ENCODE peak calls at places on chromosomes 7 and 10, in nine cellular contexts. M is cardiac fibroblast, D is AG04450, G is IMR-90, H is GM23338, Q is cardiac muscle cell, S is PC-3, B is A549, C is SK-N-SH. E is an unnamed sample.

GRCh38 chr10:62443866-62444265 is 69.7 kb downstream of the ZNF365 start:
- DNase-seq in Q (peak), G (no peak), C (no peak), B (no peak), H (no peak), M (peak), S (no peak), D (no peak), E (no peak)

GRCh38 chr7:38744746-38745145 is 113.6 kb upstream of the AMPH start:
- DNase-seq in C (no peak), M (peak), S (peak), B (no peak), G (peak), Q (peak), D (peak), H (no peak), E (no peak)

GRCh38 chr10:8498881-8499280 is 444.4 kb downstream of the GATA3 start:
- DNase-seq in D (no peak), M (peak), Q (no peak), S (no peak), H (no peak), G (no peak), C (no peak), B (no peak), E (no peak)

GRCh38 chr7:12111461-12112405 is 99.4 kb upstream of the TMEM106B start:
- DNase-seq in G (no peak), H (peak), B (no peak), Q (peak), M (peak), S (no peak), D (no peak), C (peak), E (peak)

GRCh38 chr7:27392477-27392876 is 149.9 kb downstream of the EVX1 start:
- DNase-seq in H (no peak), C (no peak), D (no peak), Q (no peak), M (no peak), G (no peak), S (no peak), B (no peak), E (no peak)

GRCh38 chr7:2936891-2937580 is 92.9 kb upstream of the GNA12 start:
- DNase-seq in Q (no peak), B (no peak), M (no peak), H (no peak), G (no peak), C (no peak), S (no peak), D (no peak), E (no peak)

GRCh38 chr10:84329094-84329611 is 764 bp downstream of the CCSER2 start:
- DNase-seq in H (peak), D (no peak), S (peak), Q (peak), G (peak), M (peak), B (peak), C (peak), E (peak)

GRCh38 chr7:75967573-75967997 is 26.8 kb downstream of the TMEM120A start:
- DNase-seq in Q (peak), B (no peak), C (peak), G (peak), M (no peak), H (no peak), S (no peak), D (peak), E (no peak)

GRCh38 chr10:27446091-27446918 is 57.8 kb upstream of the RAB18 start:
- DNase-seq in B (peak), H (peak), G (peak), S (peak), C (peak), Q (peak), M (peak), D (peak), E (no peak)

GRCh38 chr10:102624751-102625330 is 19.4 kb upstream of the TRIM8 start:
- DNase-seq in S (no peak), D (no peak), H (no peak), M (peak), Q (peak), C (no peak), G (no peak), B (no peak), E (peak)

GRCh38 chr10:55668326-55668922 is 692.6 kb downstream of the ZWINT start:
- DNase-seq in C (no peak), D (no peak), S (peak), B (no peak), H (peak), Q (no peak), G (no peak), M (no peak), E (no peak)
- TF ChIP-seq CTCF in C (peak), D (no peak), S (peak), B (peak), H (peak), Q (no peak), G (no peak), M (no peak), E (no peak)

DNA sequence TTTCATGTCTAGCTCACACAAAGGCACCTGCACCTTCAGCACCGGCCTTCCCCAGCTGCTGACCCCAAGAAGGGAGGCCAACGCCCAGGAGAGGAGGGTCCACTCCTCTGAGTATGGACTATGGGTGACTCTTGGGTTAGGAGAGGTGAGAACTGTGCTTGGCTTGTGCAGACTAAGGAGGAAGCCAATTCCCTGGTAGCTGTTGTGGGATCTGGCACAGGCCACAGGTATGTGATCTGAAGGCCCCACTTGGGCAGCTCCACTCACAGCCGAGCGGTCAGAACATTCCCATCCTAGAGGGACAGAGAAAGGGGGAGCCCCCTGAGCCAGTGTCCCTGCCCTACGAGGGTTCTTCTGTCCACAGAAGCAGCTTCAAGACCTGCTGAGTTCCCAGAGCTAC is 52.8 kb upstream of the FIGNL1 start:
- DNase-seq in C (no peak), D (no peak), Q (peak), S (no peak), H (no peak), M (peak), B (no peak), G (no peak), E (no peak)
- H3K4me3 ChIP-seq in C (no peak), D (no peak), Q (no peak), S (no peak), H (no peak), M (no peak), B (no peak), G (no peak), E (no peak)

GRCh38 chr7:21568762-21569161 is 25.9 kb downstream of the DNAH11 start:
- DNase-seq in S (peak), B (no peak), H (peak), Q (peak), M (peak), G (no peak), D (no peak), C (peak), E (no peak)
- TF ChIP-seq CTCF in S (peak), B (peak), H (peak), Q (no peak), M (peak), G (no peak), D (no peak), C (peak), E (no peak)

DNA sequence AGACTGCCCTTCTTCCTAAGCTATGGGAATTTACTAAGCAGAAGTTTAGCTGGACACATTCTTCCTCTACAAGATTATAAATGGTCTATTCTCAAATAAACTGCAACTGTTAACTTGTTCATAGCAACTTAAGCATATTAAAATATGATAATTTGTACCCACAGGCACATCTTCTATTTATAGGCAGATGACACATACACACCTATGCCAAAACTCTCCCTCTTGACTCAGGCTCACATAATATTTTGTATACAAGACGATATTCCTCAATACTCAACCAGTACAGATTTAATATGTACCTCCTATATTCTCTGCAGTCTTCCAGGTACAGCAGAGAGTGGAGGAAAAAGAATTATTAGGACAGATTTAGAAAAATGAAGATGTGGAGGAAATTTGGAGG is 232.7 kb upstream of the KIAA1217 start:
- DNase-seq in M (no peak), B (no peak), C (no peak), H (no peak), S (no peak), G (no peak), D (no peak), Q (no peak), E (no peak)
- H3K4me3 ChIP-seq in M (no peak), B (no peak), C (no peak), H (no peak), S (no peak), G (no peak), D (no peak), Q (no peak), E (no peak)

DNA sequence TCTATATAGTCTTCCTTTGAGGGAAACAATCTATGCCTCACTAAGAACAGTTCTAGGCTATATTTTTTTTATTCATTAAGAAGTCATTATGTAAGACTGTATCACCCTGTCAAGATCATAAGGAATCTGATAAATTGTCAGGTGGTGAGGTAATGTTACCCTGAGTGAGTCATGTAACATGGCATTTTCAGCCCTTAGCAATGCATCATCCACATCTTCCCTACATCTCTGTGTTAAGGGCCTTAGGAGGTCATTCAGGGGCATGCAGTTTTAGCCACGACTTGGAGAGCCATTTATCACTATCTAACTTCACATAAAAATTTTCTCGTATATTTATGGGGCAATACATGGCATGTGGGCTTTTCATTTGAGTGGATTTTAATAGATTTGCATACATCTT is 924.5 kb upstream of the MBL2 start:
- DNase-seq in G (no peak), C (no peak), S (peak), Q (no peak), B (no peak), M (no peak), D (no peak), H (no peak), E (no peak)
- TF ChIP-seq CTCF in G (no peak), C (no peak), S (no peak), Q (no peak), B (no peak), M (no peak), D (no peak), H (no peak), E (no peak)

GRCh38 chr10:114181971-114182370 is 2.8 kb downstream of the TDRD1 start:
- DNase-seq in H (no peak), C (no peak), M (no peak), G (no peak), B (no peak), S (no peak), D (no peak), Q (no peak), E (peak)
- H3K4me3 ChIP-seq in H (no peak), C (no peak), M (no peak), G (no peak), B (no peak), S (no peak), D (no peak), Q (no peak), E (no peak)

DNA sequence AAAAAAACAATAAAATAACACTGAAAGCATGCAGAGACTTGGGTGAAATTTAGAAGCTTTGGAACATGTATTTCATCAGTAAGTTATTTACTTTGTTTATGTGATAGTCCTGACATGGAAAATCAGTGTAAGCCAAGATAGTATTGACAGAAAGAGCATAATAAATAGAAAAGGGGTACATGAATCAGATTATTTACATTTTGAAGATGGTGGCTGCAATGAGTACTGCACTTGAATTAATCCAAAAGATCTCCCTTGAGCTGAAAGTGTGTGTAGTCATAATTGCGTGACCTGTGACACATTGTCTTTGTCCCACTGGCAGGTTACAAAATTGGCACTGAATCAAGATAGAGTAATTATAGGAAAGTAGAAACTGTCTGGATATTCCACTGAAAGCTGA is 562.9 kb downstream of the GFRA1 start:
- DNase-seq in H (no peak), D (no peak), Q (no peak), S (no peak), G (no peak), M (peak), B (no peak), C (no peak), E (no peak)
- TF ChIP-seq CTCF in H (no peak), D (no peak), Q (no peak), S (no peak), G (no peak), M (peak), B (no peak), C (no peak), E (no peak)

GRCh38 chr10:19466709-19467108 is 349.5 kb upstream of the PLXDC2 start:
- DNase-seq in Q (no peak), B (no peak), H (no peak), C (no peak), S (no peak), M (no peak), G (no peak), D (no peak), E (no peak)
- H3K4me3 ChIP-seq in Q (no peak), B (no peak), H (no peak), C (no peak), S (no peak), M (no peak), G (no peak), D (no peak), E (no peak)

DNA sequence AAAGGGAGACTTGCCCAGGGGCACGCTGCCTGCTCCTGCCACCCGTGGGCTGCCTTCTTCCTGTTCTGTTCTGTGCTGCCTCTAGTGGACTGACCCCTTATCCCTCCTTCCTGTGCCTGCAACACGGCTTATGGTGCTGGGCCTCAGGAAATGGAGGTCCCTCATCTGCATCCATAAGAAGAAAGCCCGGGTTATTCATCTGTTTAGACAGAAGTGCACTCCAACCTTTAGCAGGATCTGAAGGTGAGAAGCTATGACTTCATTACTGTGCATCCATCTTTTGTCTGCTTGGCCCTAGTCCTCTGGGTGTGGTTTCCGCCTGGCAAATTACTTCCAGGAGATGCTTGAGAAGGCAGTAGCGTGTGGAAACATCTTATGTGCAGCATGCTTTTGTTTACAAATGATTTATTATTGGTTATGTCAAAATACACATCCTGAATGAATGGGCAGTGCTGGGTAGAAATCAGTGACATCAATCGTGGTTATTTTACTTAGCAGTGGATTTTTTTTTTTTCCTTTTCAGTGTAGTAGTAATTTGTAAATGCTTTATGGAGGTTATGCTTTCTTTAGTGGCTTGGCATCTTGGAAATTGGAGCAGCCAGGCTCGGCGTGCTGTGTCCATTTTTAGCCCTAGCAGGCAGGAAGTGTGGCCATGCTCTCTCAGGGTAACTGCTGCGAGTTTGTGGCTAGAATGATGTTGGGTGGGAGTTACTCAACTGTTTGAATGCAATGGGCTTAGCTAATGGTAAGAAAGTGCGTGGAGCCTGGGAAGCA is 12.7 kb downstream of the PTPRE start:
- DNase-seq in B (no peak), G (peak), M (peak), Q (peak), C (peak), D (no peak), H (peak), S (peak), E (no peak)
- TF ChIP-seq CTCF in B (no peak), G (no peak), M (peak), Q (peak), C (peak), D (no peak), H (peak), S (peak), E (no peak)

DNA sequence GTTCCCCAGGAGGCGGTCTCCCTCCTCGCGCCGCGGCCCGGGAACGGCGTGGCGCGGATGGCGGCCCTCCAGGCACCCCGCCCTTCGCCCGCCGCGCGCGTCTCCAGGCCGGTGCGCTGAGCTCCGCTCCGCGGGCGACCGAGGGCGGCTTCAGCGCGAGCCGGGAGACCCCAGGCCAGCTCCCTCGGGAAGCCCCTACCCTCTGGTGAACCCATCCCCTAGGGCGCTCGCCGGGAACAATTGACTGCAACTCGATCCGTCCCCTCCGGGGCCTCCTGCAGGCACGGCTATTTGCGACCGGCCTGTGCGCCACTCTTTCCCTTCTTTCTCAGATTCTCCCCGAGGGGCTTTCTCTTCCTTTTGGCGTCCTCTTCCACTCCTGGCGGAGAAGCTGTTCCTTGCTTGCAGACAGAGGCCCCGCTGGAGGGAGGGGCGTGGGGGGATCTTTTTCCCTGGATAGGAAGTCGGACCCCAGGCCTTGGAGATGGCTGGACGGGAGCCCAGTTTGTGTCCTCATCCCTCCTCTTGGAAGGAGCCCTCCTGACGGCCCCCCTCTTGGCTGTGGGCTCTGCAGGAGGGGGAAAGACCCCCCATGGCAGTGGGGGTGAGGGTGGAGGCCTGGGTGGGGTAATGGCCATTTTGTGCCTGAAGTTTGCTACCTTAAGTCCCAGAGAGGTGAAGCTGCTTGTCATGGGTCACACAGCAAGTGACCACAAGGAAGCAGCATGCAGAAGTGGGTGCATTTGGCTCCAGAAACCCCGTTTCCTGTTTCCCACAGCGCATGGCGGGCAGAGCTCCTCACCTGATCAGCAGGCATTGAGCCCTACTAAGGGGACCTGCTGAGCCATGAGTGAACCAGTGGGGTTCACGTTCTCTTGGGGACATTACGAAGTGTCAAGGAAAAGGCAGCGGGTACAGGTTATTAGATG is 171.2 kb upstream of the TNRC18 start:
- DNase-seq in D (no peak), S (peak), C (peak), G (peak), Q (peak), B (no peak), H (peak), M (peak), E (no peak)
- H3K4me3 ChIP-seq in D (peak), S (peak), C (peak), G (peak), Q (peak), B (peak), H (peak), M (peak), E (peak)

E was measured in mucosa of descending colon.